ENCODE peak calls at places on chromosomes 2 and 18, in four cellular contexts. One of them, this sample, is unnamed.

GRCh38 chr2:206642075-206643025 is at the start of gene FAM237A:
- DNase-seq in progenitor cell of endocrine pancreas: peak
- DNase-seq in HFFc6: no peak
- DNase-seq in mucosa of descending colon: peak
- DNase-seq in this sample: peak

GRCh38 chr18:53796042-53796729 is 428.3 kb downstream of the MBD2 start:
- DNase-seq in progenitor cell of endocrine pancreas: no peak
- DNase-seq in HFFc6: peak
- DNase-seq in mucosa of descending colon: no peak
- DNase-seq in this sample: no peak

GRCh38 chr18:66826211-66826610 is 222.3 kb upstream of the CDH19 start:
- DNase-seq in progenitor cell of endocrine pancreas: no peak
- DNase-seq in HFFc6: no peak
- DNase-seq in mucosa of descending colon: no peak
- DNase-seq in this sample: no peak

GRCh38 chr18:28114472-28114871 is 62.5 kb downstream of the CDH2 start:
- DNase-seq in progenitor cell of endocrine pancreas: no peak
- DNase-seq in HFFc6: peak
- DNase-seq in mucosa of descending colon: no peak
- DNase-seq in this sample: no peak

GRCh38 chr2:80112790-80113189 is 191.8 kb downstream of the LRRTM1 start:
- DNase-seq in progenitor cell of endocrine pancreas: no peak
- DNase-seq in HFFc6: no peak
- DNase-seq in mucosa of descending colon: no peak
- DNase-seq in this sample: no peak

GRCh38 chr18:76979111-76979751 is 153.4 kb downstream of the MBP start:
- DNase-seq in progenitor cell of endocrine pancreas: no peak
- DNase-seq in HFFc6: no peak
- DNase-seq in mucosa of descending colon: no peak
- DNase-seq in this sample: no peak

GRCh38 chr2:215914067-215914776 is 99.1 kb downstream of the MREG start:
- DNase-seq in progenitor cell of endocrine pancreas: no peak
- DNase-seq in HFFc6: no peak
- DNase-seq in mucosa of descending colon: no peak
- DNase-seq in this sample: no peak

GRCh38 chr2:26509141-26509540 is 31.2 kb upstream of the OTOF start:
- DNase-seq in progenitor cell of endocrine pancreas: no peak
- DNase-seq in HFFc6: no peak
- DNase-seq in mucosa of descending colon: no peak
- DNase-seq in this sample: no peak

GRCh38 chr2:39665811-39666488 is at the start of gene TMEM178A:
- DNase-seq in progenitor cell of endocrine pancreas: peak
- DNase-seq in HFFc6: no peak
- DNase-seq in mucosa of descending colon: no peak
- DNase-seq in this sample: peak

GRCh38 chr2:232951891-232952290 is 61.2 kb downstream of the NGEF start:
- DNase-seq in progenitor cell of endocrine pancreas: no peak
- DNase-seq in HFFc6: no peak
- DNase-seq in mucosa of descending colon: no peak
- DNase-seq in this sample: peak

GRCh38 chr2:166134252-166135151 is 6.7 kb upstream of the SCN1A start:
- DNase-seq in progenitor cell of endocrine pancreas: no peak
- DNase-seq in HFFc6: no peak
- DNase-seq in mucosa of descending colon: no peak
- DNase-seq in this sample: no peak

GRCh38 chr18:58180738-58181353 is 136.8 kb downstream of the NEDD4L start:
- DNase-seq in progenitor cell of endocrine pancreas: peak
- DNase-seq in HFFc6: no peak
- DNase-seq in mucosa of descending colon: peak
- DNase-seq in this sample: peak

GRCh38 chr2:57549642-57550102 is 496.9 kb upstream of the VRK2 start:
- DNase-seq in progenitor cell of endocrine pancreas: no peak
- DNase-seq in HFFc6: peak
- DNase-seq in mucosa of descending colon: no peak
- DNase-seq in this sample: no peak

GRCh38 chr2:118846667-118847446 is 591 bp downstream of the EN1 start:
- DNase-seq in progenitor cell of endocrine pancreas: no peak
- DNase-seq in HFFc6: no peak
- DNase-seq in mucosa of descending colon: no peak
- DNase-seq in this sample: peak

GRCh38 chr2:61689526-61689925 is 151.4 kb upstream of the XPO1 start:
- DNase-seq in progenitor cell of endocrine pancreas: no peak
- DNase-seq in HFFc6: no peak
- DNase-seq in mucosa of descending colon: no peak
- DNase-seq in this sample: no peak

GRCh38 chr2:20444993-20445910 is 1.6 kb upstream of the RHOB start:
- DNase-seq in progenitor cell of endocrine pancreas: no peak
- DNase-seq in HFFc6: no peak
- DNase-seq in mucosa of descending colon: no peak
- DNase-seq in this sample: no peak

GRCh38 chr2:20444113-20444992 is 2.5 kb upstream of the RHOB start:
- DNase-seq in progenitor cell of endocrine pancreas: no peak
- DNase-seq in HFFc6: no peak
- DNase-seq in mucosa of descending colon: no peak
- DNase-seq in this sample: no peak

GRCh38 chr2:20446280-20446916 is 476 bp upstream of the RHOB start:
- DNase-seq in progenitor cell of endocrine pancreas: no peak
- DNase-seq in HFFc6: no peak
- DNase-seq in mucosa of descending colon: peak
- DNase-seq in this sample: no peak

GRCh38 chr2:20440001-20440560 is 6.8 kb upstream of the RHOB start:
- DNase-seq in progenitor cell of endocrine pancreas: no peak
- DNase-seq in HFFc6: no peak
- DNase-seq in mucosa of descending colon: no peak
- DNase-seq in this sample: no peak

GRCh38 chr2:20443276-20443920 is 3.5 kb upstream of the RHOB start:
- DNase-seq in progenitor cell of endocrine pancreas: no peak
- DNase-seq in HFFc6: no peak
- DNase-seq in mucosa of descending colon: peak
- DNase-seq in this sample: no peak
- TF ChIP-seq CTCF in progenitor cell of endocrine pancreas: peak
- TF ChIP-seq CTCF in HFFc6: peak
- TF ChIP-seq CTCF in mucosa of descending colon: no peak
- TF ChIP-seq CTCF in this sample: peak

GRCh38 chr18:49206717-49207116 is 253.7 kb downstream of the DYM start:
- DNase-seq in progenitor cell of endocrine pancreas: no peak
- DNase-seq in HFFc6: peak
- DNase-seq in mucosa of descending colon: no peak
- DNase-seq in this sample: no peak
- TF ChIP-seq CTCF in progenitor cell of endocrine pancreas: no peak
- TF ChIP-seq CTCF in HFFc6: peak
- TF ChIP-seq CTCF in mucosa of descending colon: no peak
- TF ChIP-seq CTCF in this sample: no peak

DNA sequence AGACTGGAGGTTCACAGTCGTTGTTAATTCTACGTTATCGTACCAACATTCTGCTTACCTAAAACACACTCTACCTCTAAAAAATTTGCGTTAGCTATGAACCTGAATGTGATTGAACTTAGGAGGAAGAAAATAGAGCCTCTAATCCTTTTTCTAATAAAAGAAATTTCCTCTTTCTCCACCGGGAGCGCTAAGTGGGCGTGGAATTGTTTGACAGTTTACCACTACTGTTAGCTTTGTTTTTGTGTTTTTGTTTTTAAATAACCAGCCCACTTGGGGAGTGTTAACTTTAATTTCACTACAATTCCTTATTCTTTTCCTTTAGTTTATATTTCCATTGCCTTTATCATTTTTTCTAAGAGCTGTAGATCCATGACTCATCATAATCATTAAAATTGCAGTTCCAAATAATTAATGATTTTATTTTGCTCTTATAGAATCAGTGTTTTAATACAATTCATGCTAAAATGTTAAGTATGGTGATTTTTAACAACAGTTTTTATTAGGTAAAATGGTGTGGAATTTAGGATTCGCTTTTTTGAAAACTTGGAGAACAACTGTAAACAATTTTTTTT is 55.0 kb upstream of the ITM2C start:
- DNase-seq in progenitor cell of endocrine pancreas: no peak
- DNase-seq in HFFc6: no peak
- DNase-seq in mucosa of descending colon: no peak
- DNase-seq in this sample: no peak
- TF ChIP-seq CTCF in progenitor cell of endocrine pancreas: no peak
- TF ChIP-seq CTCF in HFFc6: peak
- TF ChIP-seq CTCF in mucosa of descending colon: no peak
- TF ChIP-seq CTCF in this sample: no peak

DNA sequence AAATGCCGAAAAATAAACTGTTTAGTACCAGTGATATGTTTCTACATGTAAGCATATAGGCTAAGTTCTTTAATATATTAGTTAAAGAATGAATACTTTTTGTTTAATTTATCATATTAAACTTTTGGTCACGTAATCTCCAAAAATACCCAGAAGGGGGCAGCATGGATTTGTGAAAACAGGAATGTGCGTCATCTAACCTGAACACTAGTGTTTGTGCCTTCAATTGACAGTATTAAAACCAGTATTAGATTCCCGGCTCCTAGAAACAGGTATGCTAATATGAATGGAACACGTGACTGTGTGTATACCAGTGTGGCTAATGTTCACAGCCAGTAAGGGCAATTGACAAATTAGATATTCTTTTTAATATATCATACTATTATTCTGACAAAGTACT is 51.8 kb downstream of the WDR7 start:
- DNase-seq in progenitor cell of endocrine pancreas: no peak
- DNase-seq in HFFc6: peak
- DNase-seq in mucosa of descending colon: peak
- DNase-seq in this sample: peak
- TF ChIP-seq CTCF in progenitor cell of endocrine pancreas: peak
- TF ChIP-seq CTCF in HFFc6: peak
- TF ChIP-seq CTCF in mucosa of descending colon: no peak
- TF ChIP-seq CTCF in this sample: peak

GRCh38 chr2:217909156-217909820 is 93.5 kb downstream of the TNS1 start:
- DNase-seq in progenitor cell of endocrine pancreas: no peak
- DNase-seq in HFFc6: no peak
- DNase-seq in mucosa of descending colon: no peak
- DNase-seq in this sample: no peak
- TF ChIP-seq CTCF in progenitor cell of endocrine pancreas: peak
- TF ChIP-seq CTCF in HFFc6: no peak
- TF ChIP-seq CTCF in mucosa of descending colon: no peak
- TF ChIP-seq CTCF in this sample: no peak

DNA sequence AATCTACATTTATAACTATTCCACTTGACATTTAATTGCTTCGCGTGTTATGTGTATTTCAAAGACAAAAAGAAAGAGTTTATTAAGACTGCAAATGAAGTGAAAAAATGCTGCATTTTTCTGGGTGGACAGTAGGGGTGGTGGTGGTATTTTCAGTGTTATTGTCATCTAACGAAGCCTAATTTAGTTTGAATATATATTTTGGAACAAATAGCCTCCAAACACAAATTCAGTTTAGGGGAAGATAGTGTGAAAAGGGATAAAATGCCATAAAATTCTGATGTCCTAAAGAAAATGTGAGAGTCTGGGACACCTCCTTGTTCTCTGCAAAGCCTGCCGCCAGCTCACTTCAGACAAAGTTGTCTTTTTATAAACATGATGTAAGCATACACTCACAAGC is 425.1 kb downstream of the NRXN1 start:
- DNase-seq in progenitor cell of endocrine pancreas: no peak
- DNase-seq in HFFc6: no peak
- DNase-seq in mucosa of descending colon: no peak
- DNase-seq in this sample: no peak
- TF ChIP-seq CTCF in progenitor cell of endocrine pancreas: peak
- TF ChIP-seq CTCF in HFFc6: peak
- TF ChIP-seq CTCF in mucosa of descending colon: no peak
- TF ChIP-seq CTCF in this sample: no peak

DNA sequence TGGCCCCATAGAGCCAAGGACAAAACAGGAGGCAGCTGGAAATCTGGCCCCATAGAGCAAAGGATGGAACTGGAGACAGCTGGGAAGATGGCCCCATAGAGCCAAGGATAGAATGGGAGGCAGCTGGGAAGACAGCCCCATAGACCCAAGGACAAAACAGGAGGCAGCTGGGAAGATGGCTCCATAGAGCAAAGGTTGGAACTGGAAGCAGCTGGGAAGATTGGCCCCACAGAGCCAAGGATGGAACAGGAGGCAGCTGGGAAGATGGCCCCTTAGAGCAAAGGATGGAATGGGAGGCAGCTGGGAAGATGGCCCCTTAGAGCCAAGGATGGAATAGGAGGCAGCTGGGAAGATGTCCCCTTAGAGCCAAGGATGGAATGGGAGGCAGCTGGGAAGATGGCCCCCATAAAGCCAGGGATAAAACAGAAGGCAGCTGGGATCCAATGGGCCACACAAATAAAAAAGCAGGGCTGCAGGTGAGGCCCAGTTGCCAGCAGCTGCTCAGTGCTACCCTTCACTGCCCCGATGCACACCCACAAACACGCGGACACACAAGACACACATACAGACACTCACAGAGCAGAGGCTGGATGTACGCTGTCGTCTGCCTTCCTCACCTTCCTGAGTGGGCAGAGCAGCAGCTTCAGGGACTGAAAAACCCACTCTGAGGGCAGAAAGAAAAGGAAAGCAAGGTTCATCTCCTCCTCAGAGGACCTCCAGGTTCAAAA is 505.4 kb upstream of the MYT1L start:
- DNase-seq in progenitor cell of endocrine pancreas: no peak
- DNase-seq in HFFc6: no peak
- DNase-seq in mucosa of descending colon: no peak
- DNase-seq in this sample: no peak
- TF ChIP-seq CTCF in progenitor cell of endocrine pancreas: no peak
- TF ChIP-seq CTCF in HFFc6: no peak
- TF ChIP-seq CTCF in mucosa of descending colon: no peak
- TF ChIP-seq CTCF in this sample: no peak

GRCh38 chr2:43022896-43023295 is 203.5 kb downstream of the ZFP36L2 start:
- DNase-seq in progenitor cell of endocrine pancreas: no peak
- DNase-seq in HFFc6: no peak
- DNase-seq in mucosa of descending colon: no peak
- DNase-seq in this sample: no peak

GRCh38 chr2:43023791-43024514 is 202.5 kb downstream of the ZFP36L2 start:
- DNase-seq in progenitor cell of endocrine pancreas: no peak
- DNase-seq in HFFc6: no peak
- DNase-seq in mucosa of descending colon: no peak
- DNase-seq in this sample: no peak

GRCh38 chr2:43020990-43021677 is 205.3 kb downstream of the ZFP36L2 start:
- DNase-seq in progenitor cell of endocrine pancreas: no peak
- DNase-seq in HFFc6: no peak
- DNase-seq in mucosa of descending colon: no peak
- DNase-seq in this sample: no peak

GRCh38 chr2:43020296-43020695 is 206.1 kb downstream of the ZFP36L2 start:
- DNase-seq in progenitor cell of endocrine pancreas: no peak
- DNase-seq in HFFc6: no peak
- DNase-seq in mucosa of descending colon: no peak
- DNase-seq in this sample: no peak

DNA sequence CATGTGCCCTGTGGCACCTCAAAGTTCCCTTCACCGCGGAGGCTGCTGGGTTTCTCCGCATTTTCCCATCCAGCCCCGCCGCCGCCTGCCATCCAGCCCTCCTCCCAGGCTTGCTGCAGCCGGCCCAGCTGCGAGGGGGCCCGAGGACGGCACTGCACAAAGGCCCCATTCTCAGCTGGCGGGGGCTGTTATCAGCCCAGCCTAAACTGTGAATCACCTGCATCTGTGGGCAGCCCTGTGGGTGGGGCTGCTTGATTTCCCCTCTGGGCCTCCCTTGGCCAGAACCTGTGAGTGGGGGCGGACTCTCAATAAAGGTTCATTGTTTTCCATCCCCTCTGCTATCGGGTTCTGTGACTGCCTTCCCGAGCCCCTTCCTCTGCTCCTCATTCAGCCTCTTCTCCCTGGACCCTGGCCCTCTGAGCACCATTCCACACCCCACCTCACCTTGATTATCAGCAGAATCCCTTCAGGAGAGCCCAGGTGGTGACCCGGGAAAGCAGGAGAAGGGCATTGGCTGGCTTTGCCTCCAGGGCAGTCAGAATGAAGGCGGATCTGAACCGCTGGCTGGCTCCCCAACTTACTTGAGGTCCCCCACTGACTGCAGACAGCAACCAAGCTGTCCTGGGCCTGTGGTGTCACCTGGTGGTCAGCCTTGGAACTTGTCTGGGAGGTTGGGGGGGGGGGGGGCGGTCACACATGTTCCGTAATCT is 204.5 kb downstream of the ZFP36L2 start:
- DNase-seq in progenitor cell of endocrine pancreas: peak
- DNase-seq in HFFc6: no peak
- DNase-seq in mucosa of descending colon: peak
- DNase-seq in this sample: no peak
- TF ChIP-seq CTCF in progenitor cell of endocrine pancreas: peak
- TF ChIP-seq CTCF in HFFc6: peak
- TF ChIP-seq CTCF in mucosa of descending colon: no peak
- TF ChIP-seq CTCF in this sample: peak